ENCODE peak calls at places on chromosomes 5 and 9, in six cellular contexts. G is GM23248, M is PC-9, K is PC-3, Q is GM23338, L is MM.1S. S is an unnamed sample. For H3F3A, the result is how much of the 10 kb centered on the place peaks cover.

GRCh38 chr5:60633336-60633735 is 66.6 kb downstream of the DEPDC1B start:
- DNase-seq in K (no peak), L (no peak), M (no peak), Q (no peak), G (peak), S (no peak)

GRCh38 chr9:89528131-89528530 is 30.2 kb upstream of the SEMA4D start:
- DNase-seq in K (no peak), M (no peak), Q (no peak), G (no peak), L (no peak), S (no peak)

GRCh38 chr9:97853844-97854695 is 1.0 kb downstream of the FOXE1 start:
- DNase-seq in L (no peak), G (peak), K (no peak), Q (peak), M (no peak), S (peak)

GRCh38 chr9:16348531-16348930 is 521.9 kb downstream of the BNC2 start:
- DNase-seq in K (no peak), G (no peak), Q (no peak), L (no peak), M (no peak), S (no peak)

GRCh38 chr9:2228641-2229040 is 213.5 kb downstream of the SMARCA2 start:
- DNase-seq in K (no peak), M (no peak), Q (no peak), G (no peak), L (no peak), S (no peak)

GRCh38 chr9:77456829-77457437 is 191.2 kb downstream of the GNA14 start:
- DNase-seq in L (peak), G (peak), K (peak), M (peak), Q (peak), S (peak)

GRCh38 chr9:122378236-122378635 is 7.4 kb downstream of the PTGS1 start:
- DNase-seq in K (no peak), G (no peak), Q (no peak), M (no peak), L (no peak), S (no peak)

GRCh38 chr5:109849478-109850088 is 159.9 kb downstream of the MAN2A1 start:
- DNase-seq in K (no peak), M (no peak), G (no peak), Q (no peak), L (no peak), S (no peak)

GRCh38 chr5:137752873-137753226 is 1.3 kb downstream of the HNRNPA0 start:
- DNase-seq in G (no peak), Q (peak), M (no peak), K (peak), L (no peak), S (no peak)

GRCh38 chr9:37529111-37529510 is 43.4 kb downstream of the POLR1E start:
- DNase-seq in M (no peak), Q (no peak), G (no peak), L (peak), K (no peak), S (no peak)

GRCh38 chr9:136951541-136952353 is at the start of gene LCN12:
- DNase-seq in L (no peak), K (no peak), M (no peak), Q (no peak), G (no peak), S (no peak)

GRCh38 chr5:69230181-69230580 is 4.5 kb upstream of the CDK7 start:
- DNase-seq in K (peak), M (no peak), L (no peak), Q (no peak), G (no peak), S (no peak)

GRCh38 chr5:81787843-81788242 is 36.9 kb upstream of the SSBP2 start:
- DNase-seq in L (peak), Q (peak), M (peak), G (peak), K (no peak), S (peak)

GRCh38 chr5:111998871-111999270 is 241.9 kb upstream of the NREP start:
- DNase-seq in Q (no peak), L (no peak), K (no peak), M (no peak), G (no peak), S (no peak)

GRCh38 chr5:143506881-143507552 is 103.5 kb upstream of the NR3C1 start:
- DNase-seq in L (no peak), K (peak), G (peak), M (peak), Q (no peak), S (no peak)

GRCh38 chr9:89594811-89595550 is 9.8 kb upstream of the GADD45G start:
- DNase-seq in Q (no peak), G (no peak), M (no peak), L (no peak), K (no peak), S (no peak)

GRCh38 chr5:68464424-68464823 is 248.9 kb downstream of the PIK3R1 start:
- DNase-seq in K (peak), L (no peak), Q (no peak), M (peak), G (peak), S (no peak)

GRCh38 chr9:108813951-108814601 is 41.7 kb downstream of the ACTL7B start:
- DNase-seq in L (no peak), Q (peak), M (peak), K (peak), G (peak), S (peak)

GRCh38 chr5:9188956-9189355 is 356.9 kb downstream of the SEMA5A start:
- DNase-seq in Q (no peak), M (no peak), K (no peak), L (no peak), G (no peak), S (no peak)

GRCh38 chr5:164354138-164354751 is 848.8 kb downstream of the MAT2B start:
- DNase-seq in G (no peak), Q (no peak), K (no peak), M (no peak), L (no peak), S (no peak)

GRCh38 chr9:85900504-85901201 is 40.3 kb upstream of the NAA35 start:
- DNase-seq in G (peak), M (no peak), K (peak), L (no peak), Q (peak), S (peak)

GRCh38 chr5:125461641-125462072 is 715.2 kb upstream of the ZNF608 start:
- DNase-seq in L (no peak), Q (no peak), M (no peak), K (no peak), G (no peak), S (no peak)

GRCh38 chr9:63859475-63860215 is 1425.4 kb downstream of the FOXD4L5 start:
- DNase-seq in G (peak), K (no peak), Q (no peak), M (peak), L (peak), S (no peak)

GRCh38 chr9:14302405-14302804 is 11.5 kb downstream of the NFIB start:
- DNase-seq in G (peak), L (no peak), K (no peak), M (no peak), Q (no peak), S (peak)

GRCh38 chr5:55110156-55110680 is 7.8 kb downstream of the GZMA start:
- DNase-seq in G (no peak), K (no peak), Q (no peak), M (no peak), L (no peak), S (no peak)

GRCh38 chr9:35499029-35499700 is 9.3 kb downstream of the RUSC2 start:
- DNase-seq in K (no peak), L (no peak), G (no peak), Q (no peak), M (no peak), S (no peak)

GRCh38 chr5:151673421-151673820 is 13.3 kb downstream of the SPARC start:
- DNase-seq in G (no peak), M (no peak), L (no peak), K (no peak), Q (no peak), S (no peak)

GRCh38 chr5:151671979-151672378 is 14.7 kb downstream of the SPARC start:
- DNase-seq in K (no peak), L (no peak), G (peak), M (no peak), Q (no peak), S (no peak)

GRCh38 chr5:151670953-151671636 is 15.6 kb downstream of the SPARC start:
- DNase-seq in M (no peak), G (peak), K (peak), L (no peak), Q (no peak), S (no peak)

GRCh38 chr5:151667083-151667482 is 19.6 kb downstream of the SPARC start:
- DNase-seq in K (no peak), Q (no peak), M (no peak), G (no peak), L (no peak), S (no peak)

DNA sequence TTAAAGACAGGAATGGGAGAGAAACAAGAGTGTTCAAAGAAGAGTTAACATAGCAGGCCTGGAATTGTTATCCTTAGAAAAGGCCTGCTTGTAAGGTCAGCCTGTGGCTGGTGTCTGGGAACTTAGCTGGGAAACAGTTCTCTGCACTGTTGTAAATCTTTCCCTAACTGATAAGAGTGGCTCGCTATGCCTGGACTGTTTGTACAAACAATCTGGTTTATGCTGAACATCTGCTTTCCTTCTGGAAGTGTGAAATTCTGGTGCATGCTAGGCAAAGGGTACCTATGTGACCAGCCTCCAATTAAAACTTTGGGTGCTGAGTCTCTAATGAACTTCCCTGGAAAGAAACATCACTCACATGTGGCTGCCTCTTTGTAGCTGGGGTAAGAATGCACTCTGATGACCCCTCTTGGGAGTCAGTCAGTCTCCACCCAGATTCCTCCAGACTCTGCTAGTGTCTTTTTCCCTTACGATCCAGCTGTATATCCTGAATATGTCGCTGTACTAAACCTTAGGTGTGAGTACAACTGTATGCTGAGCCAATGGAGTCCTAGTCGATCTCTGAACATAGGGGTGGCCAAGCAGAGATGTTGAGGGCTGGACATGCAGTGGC is 16.5 kb downstream of the SPARC start:
- DNase-seq in K (no peak), M (no peak), Q (no peak), G (no peak), L (no peak), S (no peak)
- H3F3A ChIP-seq in K (under half), M (under half), Q (under half), G (half or more), L (under half), S (under half)

DNA sequence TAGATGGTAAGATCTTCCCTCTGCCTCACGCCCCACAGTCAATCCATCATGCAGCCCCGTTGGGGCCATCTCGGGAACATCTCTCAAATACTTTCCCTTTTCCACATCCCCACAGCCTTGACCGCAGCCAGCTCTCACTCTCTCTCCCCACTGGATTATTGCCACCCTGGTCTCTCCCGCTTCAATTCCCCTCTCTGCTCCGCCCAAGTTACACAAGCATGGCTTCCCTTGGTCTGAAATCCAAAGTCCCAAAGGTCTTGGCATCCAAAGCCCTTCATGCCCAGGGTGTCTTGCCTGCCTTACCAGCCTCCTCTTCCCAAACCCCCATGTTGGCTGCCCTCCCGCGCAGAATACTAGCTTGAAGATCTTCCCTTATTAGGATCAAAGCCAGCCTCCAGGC is 157.3 kb upstream of the SMIM23 start:
- DNase-seq in L (no peak), K (no peak), G (peak), Q (no peak), M (no peak), S (no peak)
- TF ChIP-seq EZH2 in L (no peak), K (no peak), G (no peak), Q (no peak), M (no peak), S (no peak)

GRCh38 chr5:139369181-139369580 is 13.9 kb downstream of the SLC23A1 start:
- DNase-seq in Q (no peak), K (no peak), L (no peak), G (peak), M (no peak), S (no peak)
- H3F3A ChIP-seq in Q (under half), K (under half), L (under half), G (under half), M (under half), S (under half)

GRCh38 chr5:135072357-135073247 is 38.6 kb upstream of the PITX1 start:
- DNase-seq in Q (peak), L (peak), G (no peak), K (no peak), M (peak), S (peak)
- TF ChIP-seq EZH2 in Q (no peak), L (no peak), G (no peak), K (no peak), M (no peak), S (no peak)

GRCh38 chr5:151675956-151676712 is 10.6 kb downstream of the SPARC start:
- DNase-seq in K (peak), L (no peak), Q (peak), M (no peak), G (peak), S (no peak)
- H3F3A ChIP-seq in K (under half), L (under half), Q (under half), M (under half), G (half or more), S (under half)

DNA sequence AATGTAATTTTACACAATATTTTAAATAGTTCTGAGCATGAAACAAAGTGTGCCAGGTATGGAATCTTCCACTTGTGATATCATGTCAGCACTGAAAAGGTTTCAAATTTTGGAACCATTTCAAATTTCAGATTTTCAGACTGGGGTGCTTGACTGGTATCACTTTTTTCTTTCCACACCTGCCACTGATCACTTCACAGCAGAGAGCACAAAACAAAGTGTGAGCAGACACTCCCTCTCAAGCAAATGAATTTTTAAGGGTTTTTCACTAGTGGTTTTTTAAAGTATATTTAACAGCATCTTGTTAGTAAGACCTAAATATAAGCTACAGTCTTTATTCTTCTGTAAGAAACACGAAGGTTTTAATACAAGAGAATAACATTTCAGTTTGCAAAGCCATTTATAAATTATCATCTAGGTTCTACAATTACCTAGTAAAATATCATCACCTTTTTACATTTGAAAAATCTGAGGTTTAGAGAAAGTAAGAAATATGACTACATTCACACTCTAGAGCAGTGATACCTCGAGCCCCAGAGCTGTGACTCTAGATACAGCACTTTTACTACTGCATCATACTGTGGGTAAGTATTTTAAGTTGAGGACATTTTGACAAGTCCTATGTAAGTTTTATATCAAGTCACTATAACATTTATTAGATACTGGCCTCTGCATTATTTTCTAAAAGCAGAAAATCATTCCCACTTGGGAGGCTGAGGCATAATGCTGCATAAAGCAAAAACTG is 14.6 kb downstream of the GOLPH3 start:
- DNase-seq in L (no peak), G (no peak), K (no peak), Q (no peak), M (no peak), S (no peak)
- TF ChIP-seq EZH2 in L (no peak), G (no peak), K (no peak), Q (no peak), M (no peak), S (no peak)